ENCODE peak calls at places on chromosomes 12 and 14, in eight cellular contexts. One of them, this sample, is unnamed.

GRCh38 chr14:69990319-69990718 is 111.1 kb downstream of the SMOC1 start:
- DNase-seq in AG08395: no peak
- DNase-seq in mucosa of descending colon: no peak
- DNase-seq in spleen: no peak
- DNase-seq in mesothelial cell of epicardium: no peak
- DNase-seq in T-helper 2 cell: no peak
- DNase-seq in adrenal gland: no peak
- DNase-seq in choroid plexus epithelial cell: no peak
- DNase-seq in this sample: no peak

GRCh38 chr14:23694085-23694975 is 58.2 kb downstream of the DHRS2 start:
- DNase-seq in AG08395: no peak
- DNase-seq in mucosa of descending colon: no peak
- DNase-seq in spleen: no peak
- DNase-seq in mesothelial cell of epicardium: no peak
- DNase-seq in T-helper 2 cell: no peak
- DNase-seq in adrenal gland: no peak
- DNase-seq in choroid plexus epithelial cell: peak
- DNase-seq in this sample: peak

GRCh38 chr14:58789756-58790155 is 152.0 kb downstream of the DACT1 start:
- DNase-seq in AG08395: no peak
- DNase-seq in mucosa of descending colon: no peak
- DNase-seq in spleen: no peak
- DNase-seq in mesothelial cell of epicardium: no peak
- DNase-seq in T-helper 2 cell: no peak
- DNase-seq in adrenal gland: no peak
- DNase-seq in choroid plexus epithelial cell: no peak
- DNase-seq in this sample: no peak

GRCh38 chr12:92558806-92559205 is 144.0 kb upstream of the PLEKHG7 start:
- DNase-seq in AG08395: no peak
- DNase-seq in mucosa of descending colon: no peak
- DNase-seq in spleen: no peak
- DNase-seq in mesothelial cell of epicardium: no peak
- DNase-seq in T-helper 2 cell: no peak
- DNase-seq in adrenal gland: no peak
- DNase-seq in choroid plexus epithelial cell: no peak
- DNase-seq in this sample: no peak

GRCh38 chr12:89529738-89530137 is 3.9 kb upstream of the POC1B start:
- DNase-seq in AG08395: peak
- DNase-seq in mucosa of descending colon: no peak
- DNase-seq in spleen: no peak
- DNase-seq in mesothelial cell of epicardium: no peak
- DNase-seq in T-helper 2 cell: no peak
- DNase-seq in adrenal gland: no peak
- DNase-seq in choroid plexus epithelial cell: peak
- DNase-seq in this sample: no peak

GRCh38 chr12:109047081-109047805 is 5.1 kb upstream of the USP30 start:
- DNase-seq in AG08395: no peak
- DNase-seq in mucosa of descending colon: no peak
- DNase-seq in spleen: no peak
- DNase-seq in mesothelial cell of epicardium: no peak
- DNase-seq in T-helper 2 cell: no peak
- DNase-seq in adrenal gland: no peak
- DNase-seq in choroid plexus epithelial cell: peak
- DNase-seq in this sample: no peak

GRCh38 chr12:65948320-65949008 is 124.2 kb downstream of the HMGA2 start:
- DNase-seq in AG08395: peak
- DNase-seq in mucosa of descending colon: peak
- DNase-seq in spleen: no peak
- DNase-seq in mesothelial cell of epicardium: peak
- DNase-seq in T-helper 2 cell: no peak
- DNase-seq in adrenal gland: peak
- DNase-seq in choroid plexus epithelial cell: peak
- DNase-seq in this sample: no peak

GRCh38 chr14:53709381-53709780 is 247.2 kb downstream of the BMP4 start:
- DNase-seq in AG08395: no peak
- DNase-seq in mucosa of descending colon: no peak
- DNase-seq in spleen: no peak
- DNase-seq in mesothelial cell of epicardium: no peak
- DNase-seq in T-helper 2 cell: no peak
- DNase-seq in adrenal gland: no peak
- DNase-seq in choroid plexus epithelial cell: no peak
- DNase-seq in this sample: no peak

This sample was measured in stimulated activated effector memory CD8-positive, alpha-beta T cell treated with anti-CD3 and anti-CD28 coated beads, Interleukin-12 subunit alpha, Interleukin-12 subunit beta, amount 100 ng/mL, for 72 hours.